ENCODE peak calls at places on chromosome 19, in five cellular contexts. K is NCI-H1092; N is activated CD4-positive, CD25-positive, alpha-beta regulatory T cell; U is heart left ventricle; G is amniotic stem cell. Q is an unnamed sample.

GRCh38 chr19:56155124-56155687 is 14.1 kb downstream of the ZNF444 start:
- DNase-seq in K (no peak), N (no peak), G (no peak), U (no peak), Q (peak)

GRCh38 chr19:4439243-4439642 is 18.4 kb downstream of the UBXN6 start:
- DNase-seq in G (no peak), U (no peak), K (no peak), N (no peak), Q (no peak)

GRCh38 chr19:2064788-2065524 is 13.9 kb upstream of the MKNK2 start:
- DNase-seq in U (no peak), G (no peak), K (no peak), N (no peak), Q (peak)

GRCh38 chr19:7833225-7834156 is 3.5 kb downstream of the EVI5L start:
- DNase-seq in N (no peak), U (peak), G (no peak), K (no peak), Q (peak)

GRCh38 chr19:38709671-38710415 is 34.4 kb downstream of the CAPN12 start:
- DNase-seq in N (no peak), K (no peak), G (no peak), U (peak), Q (no peak)

GRCh38 chr19:28705008-28705407 is 507.9 kb downstream of the UQCRFS1 start:
- DNase-seq in G (peak), K (no peak), U (no peak), N (no peak), Q (no peak)

GRCh38 chr19:28148554-28148953 is 1064.4 kb downstream of the UQCRFS1 start:
- DNase-seq in N (no peak), U (no peak), G (no peak), K (no peak), Q (no peak)

GRCh38 chr19:6694147-6694815 is 24.3 kb upstream of the TNFSF14 start:
- DNase-seq in G (no peak), K (no peak), N (no peak), U (no peak), Q (no peak)

GRCh38 chr19:42092350-42092749 is 16.4 kb downstream of the ZNF574 start:
- DNase-seq in G (no peak), U (no peak), K (peak), N (no peak), Q (no peak)

Q was measured in left ventricle myocardium superior.